ENCODE peak calls at places on chromosome 6, in five cellular contexts. H, W, T, X and I are unnamed samples.

GRCh38 chr6:140462495-140463311 is 1088.3 kb upstream of the CITED2 start:
- DNase-seq in H (no peak), W (no peak), T (peak), X (peak), I (peak)

GRCh38 chr6:84764332-84765049 is at the start of gene TBX18:
- DNase-seq in H (peak), W (peak), T (peak), X (peak), I (peak)

GRCh38 chr6:163745566-163746400 is 331.3 kb downstream of the QKI start:
- DNase-seq in H (peak), W (peak), T (peak), X (no peak), I (peak)

GRCh38 chr6:136468711-136469110 is 81.5 kb downstream of the MAP7 start:
- DNase-seq in H (no peak), W (no peak), T (no peak), X (no peak), I (no peak)

GRCh38 chr6:130148181-130148580 is 74.6 kb downstream of the SAMD3 start:
- DNase-seq in H (no peak), W (no peak), T (no peak), X (peak), I (no peak)

GRCh38 chr6:154917941-154918340 is 77.2 kb upstream of the TIAM2 start:
- DNase-seq in H (no peak), W (no peak), T (no peak), X (no peak), I (no peak)

GRCh38 chr6:158488065-158488464 is 71.8 kb upstream of the TMEM181 start:
- DNase-seq in H (no peak), W (no peak), T (peak), X (no peak), I (peak)

GRCh38 chr6:37819177-37819801 is at the start of gene ZFAND3:
- DNase-seq in H (peak), W (peak), T (peak), X (peak), I (peak)

GRCh38 chr6:39088331-39088730 is 26.7 kb downstream of the SAYSD1 start:
- DNase-seq in H (peak), W (peak), T (peak), X (peak), I (peak)

GRCh38 chr6:118509009-118509617 is 39.0 kb upstream of the PLN start:
- DNase-seq in H (no peak), W (no peak), T (peak), X (peak), I (peak)

GRCh38 chr6:170080169-170080827 is 210.6 kb downstream of the DLL1 start:
- DNase-seq in H (no peak), W (no peak), T (no peak), X (no peak), I (no peak)

GRCh38 chr6:169263836-169264608 is 10.4 kb upstream of the THBS2 start:
- DNase-seq in H (no peak), W (no peak), T (peak), X (no peak), I (peak)

GRCh38 chr6:132060591-132060990 is 109.4 kb upstream of the CCN2 start:
- DNase-seq in H (no peak), W (no peak), T (peak), X (no peak), I (peak)

GRCh38 chr6:78605909-78606446 is 261.4 kb upstream of the IRAK1BP1 start:
- DNase-seq in H (no peak), W (no peak), T (peak), X (no peak), I (peak)

GRCh38 chr6:164099535-164099982 is 685.0 kb downstream of the QKI start:
- DNase-seq in H (no peak), W (peak), T (peak), X (no peak), I (no peak)

GRCh38 chr6:134381926-134382325 is 64.0 kb upstream of the SGK1 start:
- DNase-seq in H (no peak), W (no peak), T (no peak), X (no peak), I (no peak)

GRCh38 chr6:142943746-142944125 is 1.2 kb downstream of the HIVEP2 start:
- DNase-seq in H (no peak), W (no peak), T (peak), X (peak), I (no peak)

GRCh38 chr6:50128420-50129005 is 78.8 kb upstream of the DEFB112 start:
- DNase-seq in H (no peak), W (no peak), T (no peak), X (peak), I (peak)
- TF ChIP-seq CTCF in H (peak), W (peak), T (peak), X (peak), I (peak)

GRCh38 chr6:143961868-143962643 is 46.0 kb downstream of the PLAGL1 start:
- DNase-seq in H (no peak), W (no peak), T (no peak), X (no peak), I (no peak)

GRCh38 chr6:143963158-143963919 is 44.7 kb downstream of the PLAGL1 start:
- DNase-seq in H (no peak), W (no peak), T (no peak), X (peak), I (no peak)

GRCh38 chr6:143959865-143960264 is 48.2 kb downstream of the PLAGL1 start:
- DNase-seq in H (no peak), W (no peak), T (no peak), X (no peak), I (no peak)

GRCh38 chr6:143964667-143965066 is 43.4 kb downstream of the PLAGL1 start:
- DNase-seq in H (no peak), W (no peak), T (no peak), X (peak), I (no peak)

DNA sequence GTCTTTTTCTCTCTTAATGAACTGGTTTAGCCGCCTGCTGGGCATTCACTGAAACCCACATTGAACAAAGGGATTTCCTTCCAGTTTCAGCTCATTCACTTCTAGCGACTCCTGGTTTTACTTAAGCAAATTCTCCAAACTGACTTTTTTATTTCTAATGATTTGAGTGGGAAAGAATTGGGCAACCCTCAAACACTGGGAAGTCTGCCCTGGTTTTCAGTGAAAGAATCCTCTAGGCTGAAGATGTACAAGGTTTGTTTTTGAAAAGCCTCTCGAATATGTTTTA is 45.5 kb downstream of the PLAGL1 start:
- DNase-seq in H (peak), W (no peak), T (peak), X (peak), I (peak)
- TF ChIP-seq CTCF in H (peak), W (peak), T (peak), X (peak), I (peak)

GRCh38 chr6:44561832-44562496 is 174.5 kb downstream of the CDC5L start:
- DNase-seq in H (no peak), W (no peak), T (no peak), X (no peak), I (no peak)

GRCh38 chr6:44567406-44567805 is 179.9 kb downstream of the CDC5L start:
- DNase-seq in H (no peak), W (no peak), T (peak), X (no peak), I (no peak)

GRCh38 chr6:44563397-44563796 is 175.9 kb downstream of the CDC5L start:
- DNase-seq in H (no peak), W (no peak), T (peak), X (peak), I (no peak)

GRCh38 chr6:44561062-44561591 is 173.6 kb downstream of the CDC5L start:
- DNase-seq in H (no peak), W (no peak), T (no peak), X (peak), I (no peak)

DNA sequence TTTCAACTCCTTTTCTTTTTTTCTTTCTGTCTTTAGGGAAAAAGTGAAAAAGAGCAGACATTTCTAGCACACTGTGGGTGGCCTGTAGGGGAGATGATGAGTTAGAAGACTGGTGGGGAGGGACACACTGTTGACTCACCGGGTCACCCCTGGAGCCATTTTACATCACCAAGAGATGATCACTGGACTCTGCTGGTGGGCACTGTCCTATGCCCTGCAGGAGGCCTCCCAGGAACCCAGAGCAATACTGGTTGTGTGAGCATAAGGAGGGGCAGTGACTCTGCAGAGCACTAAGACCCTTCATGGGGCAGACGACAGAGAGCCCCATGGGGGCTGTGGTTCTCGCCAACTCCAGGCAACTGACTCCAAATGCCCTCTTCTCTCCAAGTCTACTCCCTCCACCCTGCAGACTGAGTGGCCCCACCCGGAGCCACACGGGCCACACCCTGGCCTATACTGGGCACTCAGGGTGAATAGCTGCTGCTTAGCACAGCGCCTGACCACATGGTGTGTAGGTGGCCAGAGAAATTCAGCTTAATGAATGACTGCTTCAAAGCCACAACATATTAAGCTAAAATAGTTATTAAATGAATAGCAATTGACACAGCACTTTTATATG is 177.5 kb downstream of the CDC5L start:
- DNase-seq in H (no peak), W (no peak), T (peak), X (no peak), I (no peak)
- TF ChIP-seq CTCF in H (no peak), W (no peak), T (no peak), X (no peak), I (no peak)

DNA sequence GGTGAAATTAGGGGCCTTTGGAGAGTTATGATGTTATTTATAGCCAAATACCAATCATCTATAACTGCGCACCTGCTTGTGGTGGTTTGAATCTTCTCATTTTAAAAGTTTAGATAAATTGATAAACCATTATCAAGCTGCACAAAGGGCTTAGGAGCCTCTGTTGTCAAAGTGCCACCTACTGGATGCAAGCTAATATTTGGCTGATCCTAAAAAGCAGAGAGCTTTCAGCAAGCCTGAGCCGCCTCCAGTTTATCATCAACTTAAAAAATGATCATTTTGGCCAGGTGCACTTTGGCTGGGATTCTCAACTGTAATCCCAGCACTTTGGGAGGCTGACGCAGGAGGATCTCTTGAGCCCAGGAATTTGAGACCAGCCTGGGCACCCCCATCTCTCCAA is 58.5 kb upstream of the ATXN1 start:
- DNase-seq in H (no peak), W (no peak), T (no peak), X (peak), I (no peak)
- TF ChIP-seq CTCF in H (no peak), W (peak), T (no peak), X (peak), I (peak)

DNA sequence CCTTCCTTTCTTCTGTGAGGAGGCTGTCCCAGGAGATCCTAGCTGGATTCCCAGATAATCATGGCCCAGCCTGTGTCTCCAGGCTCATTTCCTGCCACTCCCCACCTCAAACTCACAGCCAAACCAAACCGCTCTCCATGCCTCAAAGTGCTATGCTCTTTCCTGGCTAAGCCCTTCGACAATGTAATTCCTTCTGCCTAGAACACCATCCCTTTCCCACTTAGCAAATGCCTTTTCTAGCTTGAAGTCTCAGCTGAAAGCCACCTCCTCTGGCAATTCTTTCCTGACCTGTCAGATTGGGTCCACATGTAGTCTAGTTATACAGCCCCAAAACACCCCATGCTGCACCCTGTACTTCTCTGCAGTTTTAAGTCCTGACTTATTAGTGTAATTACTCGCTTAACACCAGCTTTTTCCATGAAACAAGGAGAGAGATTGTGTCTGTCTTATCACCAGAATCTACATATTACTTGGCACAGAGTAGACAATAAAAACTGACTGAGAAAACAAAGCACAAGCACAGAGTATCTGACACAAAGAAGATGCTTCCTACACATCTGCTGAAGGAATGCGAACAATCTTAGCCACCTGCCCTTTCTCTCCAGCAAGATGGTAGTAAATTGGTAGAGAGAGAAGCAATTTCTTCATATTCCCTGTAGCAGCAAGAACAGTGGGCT is 5.4 kb downstream of the TRIM26 start:
- DNase-seq in H (no peak), W (no peak), T (peak), X (no peak), I (no peak)
- TF ChIP-seq CTCF in H (no peak), W (no peak), T (no peak), X (no peak), I (no peak)

GRCh38 chr6:68192988-68193387 is 442.1 kb upstream of the ADGRB3 start:
- DNase-seq in H (no peak), W (no peak), T (no peak), X (no peak), I (no peak)

GRCh38 chr6:68200929-68201328 is 434.2 kb upstream of the ADGRB3 start:
- DNase-seq in H (no peak), W (no peak), T (no peak), X (no peak), I (no peak)

GRCh38 chr6:68194846-68195478 is 440.1 kb upstream of the ADGRB3 start:
- DNase-seq in H (no peak), W (no peak), T (no peak), X (no peak), I (no peak)

GRCh38 chr6:68197356-68197755 is 437.7 kb upstream of the ADGRB3 start:
- DNase-seq in H (no peak), W (no peak), T (peak), X (no peak), I (no peak)

GRCh38 chr6:68196645-68197044 is 438.4 kb upstream of the ADGRB3 start:
- DNase-seq in H (no peak), W (no peak), T (peak), X (peak), I (no peak)
- TF ChIP-seq CTCF in H (no peak), W (peak), T (peak), X (peak), I (peak)